ENCODE peak calls at places on chromosomes 11 and 22, in six cellular contexts. I is adrenal gland, H is HFF-Myc, V is A549, U is transverse colon, B is cardiac fibroblast. J is an unnamed sample.

GRCh38 chr11:3153291-3153861 is 11.7 kb downstream of the OSBPL5 start:
- DNase-seq in U (peak), I (peak), B (peak), V (no peak), H (no peak), J (no peak)

GRCh38 chr22:35154937-35155387 is 89.0 kb downstream of the ISX start:
- DNase-seq in U (peak), I (peak), H (no peak), V (peak), B (peak), J (peak)

GRCh38 chr22:43378011-43378704 is 33.7 kb upstream of the MPPED1 start:
- DNase-seq in V (no peak), B (no peak), I (peak), H (no peak), U (peak), J (no peak)

GRCh38 chr11:68256331-68256741 is 15.4 kb downstream of the C11orf24 start:
- DNase-seq in U (no peak), H (no peak), I (no peak), B (peak), V (no peak), J (no peak)

GRCh38 chr11:61598886-61599868 is 18.3 kb upstream of the SYT7 start:
- DNase-seq in I (no peak), B (peak), H (no peak), V (no peak), U (no peak), J (no peak)

GRCh38 chr11:72432347-72433287 is 1.7 kb downstream of the CLPB start:
- DNase-seq in V (no peak), H (no peak), I (no peak), U (no peak), B (no peak), J (no peak)

GRCh38 chr11:73931039-73931645 is 19.7 kb upstream of the DNAJB13 start:
- DNase-seq in B (peak), H (peak), I (peak), V (peak), U (no peak), J (peak)

GRCh38 chr11:59175104-59175503 is 3.2 kb downstream of the DTX4 start:
- DNase-seq in I (no peak), V (no peak), U (no peak), H (no peak), B (no peak), J (no peak)

GRCh38 chr11:17564687-17565042 is 17.6 kb downstream of the OTOG start:
- DNase-seq in H (no peak), U (no peak), I (no peak), V (peak), B (peak), J (no peak)

GRCh38 chr11:35588627-35589026 is 29.6 kb upstream of the FJX1 start:
- DNase-seq in I (no peak), U (no peak), V (no peak), H (no peak), B (peak), J (no peak)

GRCh38 chr11:15258433-15259350 is 144.0 kb downstream of the INSC start:
- DNase-seq in V (peak), B (peak), U (no peak), H (no peak), I (no peak), J (peak)

GRCh38 chr22:23478175-23478574 is 101.9 kb downstream of the IGLL1 start:
- DNase-seq in I (no peak), H (no peak), U (no peak), B (peak), V (no peak), J (no peak)

GRCh38 chr11:128772814-128773213 is 78.9 kb downstream of the FLI1 start:
- DNase-seq in H (no peak), V (no peak), U (peak), B (no peak), I (peak), J (no peak)

GRCh38 chr11:13238879-13239514 is 38.6 kb upstream of the BMAL1 start:
- DNase-seq in I (peak), U (peak), V (peak), B (peak), H (no peak), J (no peak)

GRCh38 chr11:95502522-95502921 is 271.5 kb upstream of the SESN3 start:
- DNase-seq in I (no peak), B (no peak), H (no peak), U (no peak), V (no peak), J (no peak)

GRCh38 chr11:81092517-81092916 is 1641.1 kb downstream of the FAM181B start:
- DNase-seq in B (no peak), V (no peak), U (no peak), H (no peak), I (no peak), J (no peak)

GRCh38 chr22:25420471-25420924 is 144.0 kb upstream of the GRK3 start:
- DNase-seq in H (no peak), I (no peak), B (no peak), U (no peak), V (no peak), J (no peak)

GRCh38 chr22:25942989-25943411 is 201.0 kb downstream of the MYO18B start:
- DNase-seq in B (no peak), I (peak), U (no peak), V (peak), H (no peak), J (no peak)

GRCh38 chr11:74024630-74025029 is 15.7 kb upstream of the UCP3 start:
- DNase-seq in B (peak), H (no peak), I (peak), V (no peak), U (peak), J (peak)

GRCh38 chr11:111659201-111659600 is 57.0 kb downstream of the SIK2 start:
- DNase-seq in B (no peak), V (no peak), U (no peak), I (no peak), H (no peak), J (no peak)

GRCh38 chr11:7186190-7186589 is 65.5 kb upstream of the SYT9 start:
- DNase-seq in I (no peak), U (no peak), V (no peak), H (no peak), B (peak), J (no peak)

GRCh38 chr11:7281083-7281482 is 29.4 kb downstream of the SYT9 start:
- DNase-seq in B (peak), U (no peak), I (no peak), V (no peak), H (no peak), J (no peak)

GRCh38 chr11:31529189-31529588 is 19.6 kb downstream of the ELP4 start:
- DNase-seq in U (no peak), H (no peak), V (no peak), I (no peak), B (no peak), J (no peak)

GRCh38 chr11:111975076-111975806 is 38.1 kb downstream of the DIXDC1 start:
- DNase-seq in H (no peak), U (no peak), I (peak), B (no peak), V (peak), J (no peak)

GRCh38 chr11:118098996-118099837 is 12.5 kb upstream of the SMIM35 start:
- DNase-seq in V (no peak), I (no peak), B (no peak), U (no peak), H (no peak), J (no peak)
- TF ChIP-seq CTCF in V (no peak), I (no peak), B (no peak), U (no peak), H (no peak), J (no peak)

DNA sequence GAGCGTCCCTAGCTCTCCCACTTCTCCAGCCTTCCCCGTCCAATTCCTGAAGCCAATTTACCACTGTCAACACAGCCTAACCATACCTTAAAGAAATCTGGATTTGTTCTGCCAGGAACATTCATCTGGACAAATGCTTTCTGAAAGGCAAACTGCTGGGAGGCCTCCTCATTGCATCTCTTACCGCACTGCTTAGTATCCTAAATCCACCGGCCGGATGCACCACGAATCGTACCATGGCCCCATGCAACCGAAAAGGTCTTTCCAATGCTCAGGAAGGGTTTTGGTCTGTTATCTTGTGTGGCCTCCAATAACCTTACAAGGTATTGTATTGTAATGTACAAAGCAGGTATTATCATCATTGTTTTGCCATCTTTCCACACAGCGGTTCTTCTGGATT is 57.6 kb downstream of the MYH9 start:
- DNase-seq in B (no peak), H (no peak), U (no peak), V (no peak), I (no peak), J (no peak)
- H3K4me3 ChIP-seq in B (peak), H (no peak), U (no peak), V (no peak), I (no peak), J (no peak)

DNA sequence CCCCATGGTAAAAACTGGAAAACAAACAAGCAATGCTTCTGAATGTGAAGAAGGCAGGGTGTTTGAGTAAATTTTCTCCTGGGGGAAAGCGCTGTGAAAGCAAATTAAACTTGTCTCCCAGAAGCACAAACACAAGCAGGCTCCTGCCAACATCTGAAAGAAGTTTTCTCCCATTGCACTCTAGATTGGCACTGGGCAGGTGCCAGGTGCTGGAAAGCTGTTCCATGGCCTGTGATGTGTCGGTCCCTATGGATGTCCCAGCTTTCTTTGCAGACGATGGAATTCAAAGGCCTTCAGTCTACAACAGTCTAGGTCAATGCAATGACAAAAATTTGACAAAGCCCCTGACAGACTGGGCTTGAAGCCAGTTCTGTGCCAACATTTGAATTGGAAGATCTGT is 246.1 kb upstream of the NARS2 start:
- DNase-seq in V (no peak), H (no peak), B (no peak), U (no peak), I (no peak), J (no peak)
- TF ChIP-seq CTCF in V (no peak), H (no peak), B (no peak), U (no peak), I (no peak), J (no peak)

DNA sequence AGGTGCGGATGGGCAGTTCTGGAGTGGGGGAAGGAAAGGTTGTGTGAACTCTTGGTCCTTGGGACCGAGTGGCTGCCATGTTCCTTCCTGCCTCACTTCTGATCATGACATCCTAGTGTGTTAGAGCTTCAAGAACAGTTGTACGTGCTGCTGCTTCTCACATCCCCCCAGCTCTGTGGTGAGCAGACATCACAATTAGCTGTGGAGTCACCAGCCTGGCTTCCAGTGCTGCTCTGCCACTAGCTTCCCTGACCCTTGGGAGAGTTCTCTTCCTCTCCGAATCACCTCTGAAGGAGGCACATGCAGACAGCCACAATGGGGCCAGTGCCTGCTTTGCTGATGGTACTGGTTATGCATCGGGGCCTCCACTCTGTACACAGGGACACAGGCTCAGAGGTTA is 6.2 kb upstream of the RAB1B start:
- DNase-seq in U (no peak), I (no peak), H (no peak), B (no peak), V (no peak), J (no peak)
- H3K4me3 ChIP-seq in U (no peak), I (no peak), H (no peak), B (no peak), V (no peak), J (no peak)

DNA sequence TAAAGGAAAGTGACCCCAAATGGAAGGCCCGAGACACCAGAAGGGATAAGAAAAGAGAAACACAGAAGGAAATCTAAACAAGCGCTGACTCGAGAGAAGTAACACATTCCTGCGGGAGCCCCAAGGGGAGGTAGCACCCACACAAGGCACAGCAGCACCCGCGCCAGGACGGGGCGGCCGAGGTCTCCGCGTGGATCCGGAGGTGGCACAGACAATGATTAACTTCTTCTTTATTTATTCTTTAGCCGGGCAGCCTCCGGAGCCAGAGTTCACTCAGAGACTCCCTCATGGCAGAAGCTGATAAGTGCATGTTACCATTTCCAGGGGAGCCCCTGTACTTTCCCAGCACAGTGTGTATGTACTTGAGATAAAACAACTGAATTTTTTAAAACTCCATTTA is 5.1 kb downstream of the TOLLIP start:
- DNase-seq in B (no peak), I (no peak), V (peak), H (no peak), U (peak), J (no peak)
- TF ChIP-seq CTCF in B (no peak), I (no peak), V (no peak), H (no peak), U (no peak), J (no peak)

DNA sequence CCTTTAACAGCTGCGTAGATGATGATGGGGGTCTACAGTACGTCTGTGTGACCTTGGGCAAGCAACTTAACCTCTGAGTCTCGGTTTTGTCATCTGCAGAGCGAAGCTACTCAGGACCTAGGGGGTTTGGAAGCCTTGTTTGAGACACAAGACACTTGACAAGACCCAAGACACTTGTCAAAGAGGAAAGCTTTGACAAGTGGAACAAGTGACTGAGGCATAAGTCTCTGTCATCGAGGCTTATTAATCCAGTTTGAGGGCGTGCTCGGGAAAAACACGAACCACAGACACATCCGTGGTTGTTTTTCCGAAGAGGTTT is 732 bp upstream of the PC start:
- DNase-seq in U (no peak), V (no peak), B (no peak), H (no peak), I (no peak), J (no peak)
- H3K4me3 ChIP-seq in U (no peak), V (peak), B (peak), H (peak), I (no peak), J (peak)

GRCh38 chr11:123233280-123233977 is 38.4 kb upstream of the CLMP start:
- DNase-seq in I (no peak), B (no peak), H (no peak), V (no peak), U (no peak), J (no peak)

GRCh38 chr11:123235117-123235686 is 40.2 kb upstream of the CLMP start:
- DNase-seq in H (no peak), U (peak), V (peak), B (peak), I (peak), J (no peak)

GRCh38 chr11:123238297-123238696 is 43.2 kb upstream of the CLMP start:
- DNase-seq in U (no peak), V (no peak), H (no peak), I (no peak), B (peak), J (no peak)

GRCh38 chr11:123233978-123234340 is 38.9 kb upstream of the CLMP start:
- DNase-seq in V (no peak), I (no peak), U (no peak), H (no peak), B (no peak), J (no peak)

GRCh38 chr11:123235687-123236261 is 40.7 kb upstream of the CLMP start:
- DNase-seq in H (no peak), U (no peak), I (no peak), B (peak), V (no peak), J (no peak)
- TF ChIP-seq CTCF in H (no peak), U (no peak), I (peak), B (peak), V (no peak), J (no peak)

GRCh38 chr22:16608931-16609330 is 16.3 kb upstream of the CCT8L2 start:
- DNase-seq in I (no peak), B (no peak), U (no peak), V (no peak), H (no peak), J (no peak)

GRCh38 chr22:16601437-16602223 is 9.0 kb upstream of the CCT8L2 start:
- DNase-seq in I (no peak), H (no peak), B (no peak), V (no peak), U (no peak), J (no peak)

DNA sequence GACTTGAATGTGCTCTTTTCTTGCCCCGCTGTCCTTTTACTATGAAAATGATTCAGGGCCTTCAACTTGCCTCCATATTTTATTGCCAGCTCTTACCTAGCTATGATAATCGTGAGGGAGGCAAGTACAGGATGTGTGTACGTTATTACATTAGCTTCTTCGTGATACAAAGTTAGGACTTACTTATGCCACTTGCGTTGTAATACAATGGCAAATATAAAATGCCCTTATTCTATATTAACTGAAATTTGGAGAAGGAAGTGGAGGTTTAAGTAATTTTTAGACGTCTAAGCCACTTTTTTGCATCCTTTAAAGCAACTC is 10.8 kb upstream of the CCT8L2 start:
- DNase-seq in H (no peak), I (no peak), V (no peak), U (no peak), B (no peak), J (no peak)
- H3K4me3 ChIP-seq in H (no peak), I (no peak), V (no peak), U (no peak), B (no peak), J (peak)

J was measured in retinal pigment epithelial cell.